ENCODE peak calls at places on chromosome 10, in nine cellular contexts. D is body of pancreas; I is PC-9; J is adrenal gland; H is GM23248; B is effector memory CD4-positive, alpha-beta T cell; N is GM23338; T is neural progenitor cell; Q is cardiac muscle cell. A is an unnamed sample.

GRCh38 chr10:43598447-43598846 is 7.8 kb upstream of the ZNF485 start:
- DNase-seq in Q (peak; percentile 79), N (no peak), H (peak; percentile 49), B (no peak), J (peak; percentile 57), D (no peak), T (no peak), I (no peak), A (no peak)

GRCh38 chr10:121330528-121330927 is 267.7 kb downstream of the FGFR2 start:
- DNase-seq in T (no peak), B (no peak), N (no peak), H (no peak), I (no peak), J (no peak), D (no peak), Q (no peak), A (no peak)

GRCh38 chr10:63430091-63430998 is 35.4 kb downstream of the JMJD1C start:
- DNase-seq in J (no peak), Q (peak; percentile 85), N (no peak), B (no peak), T (no peak), I (no peak), D (no peak), H (peak; percentile 78), A (no peak)

GRCh38 chr10:62638062-62638477 is 166.4 kb upstream of the ADO start:
- DNase-seq in D (peak; percentile 25), J (no peak), T (no peak), B (no peak), I (no peak), N (no peak), H (peak; percentile 63), Q (peak; percentile 88), A (no peak)

GRCh38 chr10:86944471-86944870 is 12.9 kb downstream of the MMRN2 start:
- DNase-seq in B (no peak), N (no peak), Q (no peak), J (no peak), D (no peak), T (no peak), H (peak; percentile 62), I (no peak), A (peak; percentile 6)

GRCh38 chr10:70672165-70672992 is at the start of gene ADAMTS14:
- DNase-seq in Q (peak; percentile 34), I (peak; percentile 56), H (peak; percentile 80), N (peak; percentile 78), D (no peak), B (no peak), T (peak; percentile 80), J (no peak), A (no peak)

GRCh38 chr10:48557511-48558123 is 47.3 kb downstream of the ARHGAP22 start:
- DNase-seq in J (no peak), H (peak; percentile 34), N (no peak), Q (no peak), D (no peak), B (no peak), T (no peak), I (no peak), A (no peak)

GRCh38 chr10:99466632-99467031 is 36.2 kb upstream of the GOT1 start:
- DNase-seq in N (no peak), B (no peak), D (peak; percentile 7), I (no peak), T (no peak), H (no peak), J (no peak), Q (peak; percentile 7), A (no peak)

GRCh38 chr10:125016123-125016522 is 74.2 kb downstream of the ZRANB1 start:
- DNase-seq in N (no peak), T (no peak), I (no peak), B (no peak), Q (no peak), D (no peak), J (no peak), H (no peak), A (no peak)

GRCh38 chr10:44245601-44245938 is 139.3 kb downstream of the CXCL12 start:
- DNase-seq in I (no peak), J (no peak), B (no peak), Q (peak; percentile 79), T (no peak), N (no peak), H (peak; percentile 57), D (no peak), A (no peak)

GRCh38 chr10:21372651-21373410 is 152.7 kb downstream of the SKIDA1 start:
- DNase-seq in I (peak; percentile 62), H (peak; percentile 93), B (no peak), Q (peak; percentile 96), N (peak; percentile 34), D (peak; percentile 21), T (no peak), J (peak; percentile 77), A (peak; percentile 91)

GRCh38 chr10:95181731-95182130 is 12.3 kb upstream of the ACSM6 start:
- DNase-seq in D (no peak), N (no peak), H (peak; percentile 42), B (no peak), I (no peak), Q (no peak), J (no peak), T (no peak), A (no peak)

GRCh38 chr10:24238527-24239247 is 29.7 kb downstream of the KIAA1217 start:
- DNase-seq in N (peak; percentile 62), T (no peak), D (peak; percentile 70), Q (no peak), B (no peak), I (peak; percentile 65), J (no peak), H (no peak), A (no peak)

GRCh38 chr10:74991435-74991834 is 120.0 kb upstream of the SAMD8 start:
- DNase-seq in T (peak; percentile 50), B (no peak), D (no peak), J (no peak), I (no peak), N (peak; percentile 74), H (peak; percentile 45), Q (peak; percentile 22), A (no peak)

GRCh38 chr10:22805304-22805703 is 90.9 kb upstream of the PIP4K2A start:
- DNase-seq in Q (peak; percentile 39), B (no peak), J (peak; percentile 59), D (peak; percentile 5), N (no peak), T (no peak), H (peak; percentile 73), I (no peak), A (no peak)

GRCh38 chr10:3268025-3268424 is 95.4 kb upstream of the PITRM1 start:
- DNase-seq in T (no peak), Q (no peak), B (no peak), H (no peak), I (no peak), D (no peak), N (no peak), J (no peak), A (no peak)
- H3K4me1 ChIP-seq in T (peaks cover 32% of the 10 kb centered on the region), Q (peaks cover 4% of the 10 kb centered on the region), B (no peaks in the 10 kb centered on the region), H (no peaks in the 10 kb centered on the region), I (no peaks in the 10 kb centered on the region), D (peaks cover 3% of the 10 kb centered on the region), N (peaks cover 34% of the 10 kb centered on the region), J (peaks cover 11% of the 10 kb centered on the region), A (no peaks in the 10 kb centered on the region)

GRCh38 chr10:52994370-52994769 is 221.8 kb upstream of the MBL2 start:
- DNase-seq in Q (no peak), T (no peak), B (no peak), H (no peak), J (no peak), N (no peak), D (no peak), I (no peak), A (no peak)

GRCh38 chr10:52993109-52993508 is 220.5 kb upstream of the MBL2 start:
- DNase-seq in B (no peak), T (no peak), H (no peak), J (no peak), N (no peak), D (no peak), Q (no peak), I (no peak), A (no peak)

GRCh38 chr10:52997007-52997406 is 224.4 kb upstream of the MBL2 start:
- DNase-seq in I (no peak), N (no peak), J (no peak), B (no peak), H (no peak), D (no peak), T (no peak), Q (peak; percentile 0), A (no peak)

GRCh38 chr10:52992569-52992968 is 220.0 kb upstream of the MBL2 start:
- DNase-seq in J (no peak), Q (no peak), B (no peak), N (no peak), D (no peak), H (no peak), T (no peak), I (no peak), A (no peak)
- H3K4me3 ChIP-seq in J (no peak overlapping the region), Q (no peak overlapping the region), B (no peak overlapping the region), N (no peak overlapping the region), D (no peak overlapping the region), H (no peak overlapping the region), T (no peak overlapping the region), I (no peak overlapping the region), A (no peak overlapping the region)

DNA sequence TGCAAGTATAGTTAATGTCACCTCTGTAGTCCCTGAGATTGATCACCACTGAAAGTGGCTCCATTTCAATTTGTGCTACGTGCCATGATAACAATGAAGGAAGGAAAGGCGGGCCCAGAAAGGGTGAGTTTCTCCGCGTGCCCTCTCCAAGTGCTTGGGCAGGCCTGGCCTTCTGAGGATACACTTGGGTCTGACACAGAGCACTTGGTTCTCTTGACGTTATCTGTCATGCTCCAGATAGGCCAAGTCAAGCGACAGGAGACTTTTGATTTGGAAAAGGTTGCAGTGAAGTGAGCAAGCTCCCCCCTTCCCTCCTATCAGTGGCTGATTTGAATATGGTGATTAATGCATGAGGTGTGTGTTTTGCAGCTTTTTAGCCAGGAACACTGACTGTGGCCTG is 160.9 kb upstream of the INSYN2A start:
- DNase-seq in J (no peak), H (no peak), N (no peak), Q (no peak), D (no peak), B (no peak), T (no peak), I (no peak), A (no peak)
- H3K4me1 ChIP-seq in J (no peaks in the 10 kb centered on the region), H (no peaks in the 10 kb centered on the region), N (no peaks in the 10 kb centered on the region), Q (peaks cover 18% of the 10 kb centered on the region), D (no peaks in the 10 kb centered on the region), B (no peaks in the 10 kb centered on the region), T (no peaks in the 10 kb centered on the region), I (no peaks in the 10 kb centered on the region), A (no peaks in the 10 kb centered on the region)

GRCh38 chr10:91885362-91886079 is 23.8 kb downstream of the FGFBP3 start:
- DNase-seq in B (no peak), Q (no peak), J (no peak), N (no peak), H (no peak), I (no peak), T (no peak), D (no peak), A (peak; percentile 63)

GRCh38 chr10:91891285-91892001 is 17.8 kb downstream of the FGFBP3 start:
- DNase-seq in B (no peak), D (no peak), N (no peak), J (peak; percentile 66), H (peak; percentile 55), Q (peak; percentile 75), I (no peak), T (no peak), A (no peak)

GRCh38 chr10:91883549-91884542 is 25.4 kb downstream of the FGFBP3 start:
- DNase-seq in I (no peak), B (no peak), T (peak; percentile 81), J (peak; percentile 66), N (peak; percentile 55), H (peak; percentile 75), D (peak; percentile 45), Q (peak; percentile 82), A (peak; percentile 35)

GRCh38 chr10:91887900-91888225 is 21.4 kb downstream of the FGFBP3 start:
- DNase-seq in N (no peak), D (no peak), J (no peak), H (no peak), Q (no peak), B (no peak), T (no peak), I (no peak), A (no peak)

GRCh38 chr10:91887075-91887899 is 22.0 kb downstream of the FGFBP3 start:
- DNase-seq in N (peak; percentile 97), H (peak; percentile 57), I (no peak), J (no peak), D (no peak), B (no peak), T (peak; percentile 96), Q (peak; percentile 72), A (no peak)
- H3K4me3 ChIP-seq in N (peak overlapping the region; percentile 43), H (peak overlapping the region; percentile 78), I (peak overlapping the region; percentile 47), J (peak overlapping the region; percentile 17), D (peak overlapping the region; percentile 14), B (peak overlapping the region; percentile 70), T (peak overlapping the region; percentile 31), Q (peak overlapping the region; percentile 29), A (no peak overlapping the region)

A was measured in HAP-1.